ENCODE peak calls at places on chromosome 14, in eight cellular contexts. One of them, this sample, is unnamed.

GRCh38 chr14:54291491-54292191 is 105.2 kb upstream of the CDKN3 start:
- DNase-seq in hepatocyte: no peak
- DNase-seq in PC-9: no peak
- DNase-seq in endothelial cell of umbilical vein: peak
- DNase-seq in HCT116: no peak
- DNase-seq in GM23248: no peak
- DNase-seq in PC-3: no peak
- DNase-seq in GM23338: peak
- DNase-seq in this sample: no peak

GRCh38 chr14:33362934-33363333 is 424.3 kb downstream of the NPAS3 start:
- DNase-seq in PC-3: no peak
- DNase-seq in PC-9: no peak
- DNase-seq in hepatocyte: no peak
- DNase-seq in HCT116: no peak
- DNase-seq in endothelial cell of umbilical vein: no peak
- DNase-seq in GM23338: no peak
- DNase-seq in GM23248: no peak
- DNase-seq in this sample: no peak

GRCh38 chr14:96205994-96206392 is 1.4 kb downstream of the BDKRB2 start:
- DNase-seq in hepatocyte: no peak
- DNase-seq in PC-9: peak
- DNase-seq in PC-3: no peak
- DNase-seq in HCT116: no peak
- DNase-seq in endothelial cell of umbilical vein: no peak
- DNase-seq in GM23248: peak
- DNase-seq in GM23338: no peak
- DNase-seq in this sample: no peak

GRCh38 chr14:102778616-102779351 is 1.5 kb downstream of the TRAF3 start:
- DNase-seq in endothelial cell of umbilical vein: peak
- DNase-seq in GM23248: peak
- DNase-seq in hepatocyte: no peak
- DNase-seq in PC-9: no peak
- DNase-seq in HCT116: no peak
- DNase-seq in GM23338: no peak
- DNase-seq in PC-3: no peak
- DNase-seq in this sample: no peak

GRCh38 chr14:67516679-67517078 is 16.4 kb upstream of the PLEKHH1 start:
- DNase-seq in GM23338: no peak
- DNase-seq in hepatocyte: no peak
- DNase-seq in PC-9: no peak
- DNase-seq in endothelial cell of umbilical vein: no peak
- DNase-seq in GM23248: no peak
- DNase-seq in PC-3: no peak
- DNase-seq in HCT116: no peak
- DNase-seq in this sample: no peak

GRCh38 chr14:59032821-59033220 is 155.6 kb upstream of the DAAM1 start:
- DNase-seq in PC-9: no peak
- DNase-seq in GM23338: no peak
- DNase-seq in endothelial cell of umbilical vein: no peak
- DNase-seq in HCT116: no peak
- DNase-seq in PC-3: no peak
- DNase-seq in GM23248: no peak
- DNase-seq in hepatocyte: no peak
- DNase-seq in this sample: no peak

GRCh38 chr14:67133595-67134441 is 55.4 kb upstream of the GARIN2 start:
- DNase-seq in hepatocyte: no peak
- DNase-seq in GM23338: peak
- DNase-seq in HCT116: no peak
- DNase-seq in PC-3: no peak
- DNase-seq in GM23248: peak
- DNase-seq in PC-9: no peak
- DNase-seq in endothelial cell of umbilical vein: peak
- DNase-seq in this sample: no peak

GRCh38 chr14:71497645-71498086 is 434.6 kb upstream of the RGS6 start:
- DNase-seq in hepatocyte: no peak
- DNase-seq in HCT116: no peak
- DNase-seq in endothelial cell of umbilical vein: peak
- DNase-seq in GM23338: no peak
- DNase-seq in GM23248: peak
- DNase-seq in PC-9: no peak
- DNase-seq in PC-3: peak
- DNase-seq in this sample: no peak

GRCh38 chr14:50736932-50737419 is 68.9 kb upstream of the SAV1 start:
- DNase-seq in hepatocyte: no peak
- DNase-seq in endothelial cell of umbilical vein: no peak
- DNase-seq in GM23338: no peak
- DNase-seq in GM23248: no peak
- DNase-seq in PC-9: no peak
- DNase-seq in PC-3: no peak
- DNase-seq in HCT116: no peak
- DNase-seq in this sample: no peak

GRCh38 chr14:68665116-68665515 is 127.8 kb downstream of the ZFP36L1 start:
- DNase-seq in endothelial cell of umbilical vein: peak
- DNase-seq in hepatocyte: no peak
- DNase-seq in GM23338: no peak
- DNase-seq in PC-9: no peak
- DNase-seq in GM23248: peak
- DNase-seq in HCT116: no peak
- DNase-seq in PC-3: peak
- DNase-seq in this sample: no peak

GRCh38 chr14:59463773-59464650 is 1.2 kb downstream of the GPR135 start:
- DNase-seq in PC-9: no peak
- DNase-seq in endothelial cell of umbilical vein: no peak
- DNase-seq in PC-3: no peak
- DNase-seq in GM23248: peak
- DNase-seq in hepatocyte: peak
- DNase-seq in HCT116: no peak
- DNase-seq in GM23338: peak
- DNase-seq in this sample: no peak

GRCh38 chr14:50383618-50384225 is 13.0 kb downstream of the CDKL1 start:
- DNase-seq in GM23338: no peak
- DNase-seq in HCT116: no peak
- DNase-seq in hepatocyte: peak
- DNase-seq in GM23248: no peak
- DNase-seq in PC-3: no peak
- DNase-seq in PC-9: no peak
- DNase-seq in endothelial cell of umbilical vein: no peak
- DNase-seq in this sample: no peak

GRCh38 chr14:95321201-95321600 is 1.5 kb upstream of the CLMN start:
- DNase-seq in GM23338: no peak
- DNase-seq in GM23248: no peak
- DNase-seq in HCT116: no peak
- DNase-seq in hepatocyte: no peak
- DNase-seq in PC-3: no peak
- DNase-seq in endothelial cell of umbilical vein: no peak
- DNase-seq in PC-9: no peak
- DNase-seq in this sample: no peak

GRCh38 chr14:68598621-68599447 is 194.0 kb downstream of the ZFP36L1 start:
- DNase-seq in PC-3: peak
- DNase-seq in hepatocyte: peak
- DNase-seq in GM23248: peak
- DNase-seq in HCT116: peak
- DNase-seq in endothelial cell of umbilical vein: peak
- DNase-seq in GM23338: no peak
- DNase-seq in PC-9: peak
- DNase-seq in this sample: no peak

GRCh38 chr14:46769292-46769691 is 117.7 kb upstream of the RPL10L start:
- DNase-seq in PC-9: no peak
- DNase-seq in PC-3: no peak
- DNase-seq in hepatocyte: no peak
- DNase-seq in GM23338: no peak
- DNase-seq in GM23248: no peak
- DNase-seq in HCT116: no peak
- DNase-seq in endothelial cell of umbilical vein: no peak
- DNase-seq in this sample: no peak

GRCh38 chr14:30373053-30373849 is 185.7 kb upstream of the G2E3 start:
- DNase-seq in GM23248: no peak
- DNase-seq in hepatocyte: no peak
- DNase-seq in endothelial cell of umbilical vein: no peak
- DNase-seq in HCT116: no peak
- DNase-seq in GM23338: no peak
- DNase-seq in PC-9: no peak
- DNase-seq in PC-3: no peak
- DNase-seq in this sample: no peak

DNA sequence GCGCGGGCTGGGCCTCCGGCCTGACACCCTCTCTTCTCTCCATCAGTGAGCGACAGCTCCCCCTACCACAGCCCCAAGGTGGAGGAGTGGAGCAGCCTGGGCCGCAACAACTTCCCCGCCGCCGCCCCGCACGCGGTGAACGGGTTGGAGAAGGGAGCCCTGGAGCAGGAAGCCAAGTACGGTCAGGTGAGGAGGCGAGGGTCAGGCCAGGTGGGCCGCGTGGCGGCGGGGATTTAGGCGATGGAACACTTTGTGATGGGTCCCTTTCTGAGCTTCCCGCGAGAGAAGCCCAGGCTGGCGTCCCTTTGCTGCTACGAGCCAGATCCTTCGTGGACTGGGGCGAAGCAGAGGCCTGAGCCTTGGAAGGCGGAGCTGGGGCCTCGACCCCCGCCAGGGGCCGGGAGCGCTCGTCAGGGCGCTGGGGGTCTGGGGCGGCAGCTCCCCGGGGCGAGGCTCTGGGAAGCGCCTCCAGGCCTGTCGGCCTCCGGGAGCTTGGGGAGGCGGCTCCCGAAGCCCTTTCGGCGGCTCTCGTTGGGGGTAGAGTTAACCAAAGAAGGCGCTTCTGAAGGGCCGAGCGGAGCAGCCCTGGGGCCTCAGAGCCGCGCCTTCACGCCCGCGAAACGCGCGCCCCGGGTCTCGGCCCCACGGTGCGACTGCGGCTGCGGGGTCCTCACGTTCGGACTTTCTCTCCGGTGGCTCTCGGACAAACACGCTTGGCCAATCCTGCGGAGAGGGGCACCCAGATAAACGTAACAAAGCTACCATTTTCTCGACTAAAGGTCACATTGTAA is 5.0 kb downstream of the PAX9 start:
- DNase-seq in endothelial cell of umbilical vein: no peak
- DNase-seq in PC-9: no peak
- DNase-seq in hepatocyte: no peak
- DNase-seq in GM23338: peak
- DNase-seq in HCT116: no peak
- DNase-seq in GM23248: no peak
- DNase-seq in PC-3: peak
- DNase-seq in this sample: no peak
- TF ChIP-seq EZH2 in endothelial cell of umbilical vein: peak
- TF ChIP-seq EZH2 in PC-9: no peak
- TF ChIP-seq EZH2 in hepatocyte: peak
- TF ChIP-seq EZH2 in GM23338: peak
- TF ChIP-seq EZH2 in HCT116: no peak
- TF ChIP-seq EZH2 in GM23248: no peak
- TF ChIP-seq EZH2 in PC-3: no peak
- TF ChIP-seq EZH2 in this sample: no peak

DNA sequence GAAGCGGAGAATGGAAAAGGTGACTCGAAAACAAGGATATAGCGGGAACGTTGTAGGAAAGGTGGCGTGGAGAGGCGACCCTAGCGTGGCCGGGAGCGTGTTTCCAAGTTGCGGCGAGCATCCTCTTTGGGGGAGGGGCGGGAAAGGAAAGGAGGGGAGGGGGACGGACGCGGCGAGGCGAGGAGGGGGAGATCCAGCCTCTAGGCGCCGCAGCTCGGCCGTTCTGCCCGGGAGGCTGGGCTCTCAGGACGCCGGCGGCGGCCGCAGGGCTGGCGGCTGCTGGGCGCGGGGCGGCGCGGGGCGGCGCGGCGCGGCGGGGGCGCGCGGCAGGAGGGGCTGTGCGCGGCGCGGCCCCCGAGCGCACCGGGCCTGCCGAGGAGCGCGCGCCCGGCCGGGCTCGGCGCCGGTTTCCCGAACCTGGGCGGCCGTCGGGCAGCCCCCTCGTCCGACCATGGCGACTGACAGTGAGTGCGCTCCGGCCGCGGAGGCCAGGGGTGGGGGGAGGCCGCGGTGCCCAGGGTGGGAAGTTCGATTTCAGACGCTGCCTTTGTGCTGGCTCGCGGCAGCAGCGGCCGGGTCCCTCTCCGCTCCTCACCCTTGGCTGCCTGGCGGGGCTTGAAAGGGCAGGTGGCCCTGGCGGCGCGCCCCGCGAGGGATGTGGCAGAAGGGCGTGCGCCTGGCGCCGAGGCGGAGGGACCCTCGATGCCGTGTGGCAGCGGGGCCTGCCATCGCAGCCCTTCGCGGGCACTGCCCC is 50.3 kb downstream of the SNAPC1 start:
- DNase-seq in PC-9: no peak
- DNase-seq in endothelial cell of umbilical vein: peak
- DNase-seq in HCT116: no peak
- DNase-seq in hepatocyte: peak
- DNase-seq in PC-3: no peak
- DNase-seq in GM23248: peak
- DNase-seq in GM23338: peak
- DNase-seq in this sample: no peak
- TF ChIP-seq EZH2 in PC-9: no peak
- TF ChIP-seq EZH2 in endothelial cell of umbilical vein: no peak
- TF ChIP-seq EZH2 in HCT116: no peak
- TF ChIP-seq EZH2 in hepatocyte: no peak
- TF ChIP-seq EZH2 in PC-3: no peak
- TF ChIP-seq EZH2 in GM23248: no peak
- TF ChIP-seq EZH2 in GM23338: no peak
- TF ChIP-seq EZH2 in this sample: no peak

DNA sequence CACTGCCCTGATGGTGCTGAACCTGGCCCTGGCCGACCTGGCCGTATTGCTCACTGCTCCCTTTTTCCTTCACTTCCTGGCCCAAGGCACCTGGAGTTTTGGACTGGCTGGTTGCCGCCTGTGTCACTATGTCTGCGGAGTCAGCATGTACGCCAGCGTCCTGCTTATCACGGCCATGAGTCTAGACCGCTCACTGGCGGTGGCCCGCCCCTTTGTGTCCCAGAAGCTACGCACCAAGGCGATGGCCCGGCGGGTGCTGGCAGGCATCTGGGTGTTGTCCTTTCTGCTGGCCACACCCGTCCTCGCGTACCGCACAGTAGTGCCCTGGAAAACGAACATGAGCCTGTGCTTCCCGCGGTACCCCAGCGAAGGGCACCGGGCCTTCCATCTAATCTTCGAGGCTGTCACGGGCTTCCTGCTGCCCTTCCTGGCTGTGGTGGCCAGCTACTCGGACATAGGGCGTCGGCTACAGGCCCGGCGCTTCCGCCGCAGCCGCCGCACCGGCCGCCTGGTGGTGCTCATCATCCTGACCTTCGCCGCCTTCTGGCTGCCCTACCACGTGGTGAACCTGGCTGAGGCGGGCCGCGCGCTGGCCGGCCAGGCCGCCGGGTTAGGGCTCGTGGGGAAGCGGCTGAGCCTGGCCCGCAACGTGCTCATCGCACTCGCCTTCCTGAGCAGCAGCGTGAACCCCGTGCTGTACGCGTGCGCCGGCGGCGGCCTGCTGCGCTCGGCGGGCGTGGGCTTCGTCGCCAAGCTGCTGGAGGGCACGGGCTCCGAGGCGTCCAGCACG is 4.7 kb downstream of the LTB4R start:
- DNase-seq in HCT116: no peak
- DNase-seq in endothelial cell of umbilical vein: peak
- DNase-seq in GM23248: peak
- DNase-seq in GM23338: peak
- DNase-seq in PC-3: no peak
- DNase-seq in hepatocyte: no peak
- DNase-seq in PC-9: no peak
- DNase-seq in this sample: no peak
- TF ChIP-seq EZH2 in HCT116: no peak
- TF ChIP-seq EZH2 in endothelial cell of umbilical vein: no peak
- TF ChIP-seq EZH2 in GM23248: no peak
- TF ChIP-seq EZH2 in GM23338: no peak
- TF ChIP-seq EZH2 in PC-3: no peak
- TF ChIP-seq EZH2 in hepatocyte: no peak
- TF ChIP-seq EZH2 in PC-9: no peak
- TF ChIP-seq EZH2 in this sample: no peak

GRCh38 chr14:76131071-76131985 is 20.4 kb upstream of the GPATCH2L start:
- DNase-seq in endothelial cell of umbilical vein: no peak
- DNase-seq in PC-3: no peak
- DNase-seq in GM23338: peak
- DNase-seq in hepatocyte: no peak
- DNase-seq in PC-9: no peak
- DNase-seq in HCT116: no peak
- DNase-seq in GM23248: no peak
- DNase-seq in this sample: no peak
- TF ChIP-seq EZH2 in endothelial cell of umbilical vein: peak
- TF ChIP-seq EZH2 in PC-3: no peak
- TF ChIP-seq EZH2 in GM23338: no peak
- TF ChIP-seq EZH2 in hepatocyte: no peak
- TF ChIP-seq EZH2 in PC-9: no peak
- TF ChIP-seq EZH2 in HCT116: no peak
- TF ChIP-seq EZH2 in GM23248: no peak
- TF ChIP-seq EZH2 in this sample: no peak